ENCODE peak calls at places on chromosome 6, in eight cellular contexts. R is endothelial cell; D is NCI-H1694 treated with DMSO at 0.1 percent for 48 hours; U is IMR-90; I is HEK293T; W is NCI-H1930; J is GM13977; V is effector memory CD8-positive, alpha-beta T cell. N is an unnamed sample.
A peak's percentile ranks its signal among the peaks of the same experiment; 100 is the strongest.

GRCh38 chr6:113397229-113397628 is 459.9 kb upstream of the MARCKS start:
- DNase-seq in R (no peak), D (no peak), U (peak; percentile 79), I (no peak), W (no peak), J (no peak), V (no peak), N (no peak)

GRCh38 chr6:37354526-37355384 is 972 bp downstream of the RNF8 start:
- DNase-seq in R (peak; percentile 33), D (no peak), U (peak; percentile 17), I (peak; percentile 36), W (no peak), J (peak; percentile 41), V (no peak), N (no peak)

GRCh38 chr6:2665169-2666070 is 85.3 kb downstream of the MYLK4 start:
- DNase-seq in R (no peak), D (no peak), U (peak; percentile 20), I (no peak), W (no peak), J (no peak), V (no peak), N (no peak)

GRCh38 chr6:140174509-140174908 is 800.1 kb upstream of the CITED2 start:
- DNase-seq in R (no peak), D (no peak), U (peak; percentile 98), I (no peak), W (no peak), J (no peak), V (no peak), N (no peak)

GRCh38 chr6:146905313-146905712 is 298.9 kb upstream of the STXBP5 start:
- DNase-seq in R (no peak), D (no peak), U (peak; percentile 42), I (no peak), W (no peak), J (no peak), V (no peak), N (no peak)

GRCh38 chr6:72683797-72684196 is 61.9 kb downstream of the KCNQ5 start:
- DNase-seq in R (no peak), D (no peak), U (no peak), I (no peak), W (no peak), J (peak; percentile 51), V (no peak), N (no peak)

GRCh38 chr6:71468841-71469750 is 180.5 kb downstream of the OGFRL1 start:
- DNase-seq in R (no peak), D (no peak), U (peak; percentile 95), I (no peak), W (no peak), J (no peak), V (no peak), N (no peak)

GRCh38 chr6:4059115-4059777 is 19.7 kb downstream of the FAM217A start:
- DNase-seq in R (no peak), D (no peak), U (peak; percentile 90), I (no peak), W (no peak), J (no peak), V (peak; percentile 35), N (peak; percentile 9)

N was measured in CD8-positive, alpha-beta memory T cell.